ENCODE peak calls at places on chromosomes 13 and 19, in six cellular contexts. V is stomach; J is hepatocyte; N is pancreas; Z is GM23338; O is CD4-positive, alpha-beta memory T cell. L is an unnamed sample. For H3K27me3 and H3K36me3, the result is how much of the 10 kb centered on the place peaks cover.

GRCh38 chr13:95007322-95007721 is 293.9 kb downstream of the ABCC4 start:
- DNase-seq in V (no peak), J (no peak), N (no peak), Z (no peak), O (no peak), L (no peak)

GRCh38 chr13:107809125-107809524 is 406.2 kb downstream of the LIG4 start:
- DNase-seq in V (no peak), J (no peak), N (no peak), Z (no peak), O (no peak), L (no peak)

GRCh38 chr13:94674609-94675348 is 37.6 kb downstream of the SOX21 start:
- DNase-seq in V (peak), J (peak), N (peak), Z (peak), O (peak), L (peak)

GRCh38 chr19:4208385-4209094 is 20.8 kb upstream of the EBI3 start:
- DNase-seq in V (no peak), J (peak), N (no peak), Z (peak), O (no peak), L (no peak)

GRCh38 chr13:41458187-41458938 is 1.0 kb downstream of the RGCC start:
- DNase-seq in V (peak), J (peak), N (no peak), Z (peak), O (peak), L (peak)

GRCh38 chr13:24043590-24044350 is 116.8 kb upstream of the SPATA13 start:
- DNase-seq in V (no peak), J (no peak), N (no peak), Z (no peak), O (no peak), L (no peak)

GRCh38 chr13:98307744-98308524 is 130.9 kb upstream of the RNF113B start:
- DNase-seq in V (no peak), J (peak), N (no peak), Z (no peak), O (no peak), L (no peak)

GRCh38 chr19:12983561-12984142 is 11.6 kb upstream of the NFIX start:
- DNase-seq in V (peak), J (peak), N (peak), Z (peak), O (peak), L (peak)

GRCh38 chr19:29121684-29122083 is 91.3 kb downstream of the UQCRFS1 start:
- DNase-seq in V (no peak), J (peak), N (no peak), Z (peak), O (no peak), L (no peak)

GRCh38 chr19:17475541-17476115 is 5.3 kb downstream of the SLC27A1 start:
- DNase-seq in V (peak), J (no peak), N (peak), Z (no peak), O (no peak), L (no peak)

GRCh38 chr13:29140277-29140676 is 320.1 kb downstream of the MTUS2 start:
- DNase-seq in V (no peak), J (peak), N (no peak), Z (no peak), O (no peak), L (no peak)

GRCh38 chr19:57276430-57276829 is 3.9 kb upstream of the ZNF460 start:
- DNase-seq in V (no peak), J (no peak), N (no peak), Z (no peak), O (no peak), L (no peak)

GRCh38 chr19:16590876-16591802 is 18.9 kb upstream of the SLC35E1 start:
- DNase-seq in V (no peak), J (no peak), N (no peak), Z (no peak), O (no peak), L (no peak)

GRCh38 chr13:92461402-92461801 is 765.2 kb upstream of the GPC6 start:
- DNase-seq in V (no peak), J (no peak), N (no peak), Z (no peak), O (no peak), L (no peak)

GRCh38 chr19:28426902-28427232 is 786.1 kb downstream of the UQCRFS1 start:
- DNase-seq in V (no peak), J (no peak), N (no peak), Z (no peak), O (no peak), L (no peak)

GRCh38 chr19:57314146-57314545 is 6.1 kb upstream of the ZNF543 start:
- DNase-seq in V (no peak), J (no peak), N (no peak), Z (no peak), O (no peak), L (no peak)

GRCh38 chr19:33750587-33751385 is 45.9 kb upstream of the KCTD15 start:
- DNase-seq in V (no peak), J (no peak), N (no peak), Z (no peak), O (no peak), L (no peak)

GRCh38 chr13:36453518-36453917 is 21.2 kb downstream of the CCNA1 start:
- DNase-seq in V (no peak), J (peak), N (no peak), Z (peak), O (no peak), L (no peak)

GRCh38 chr13:110882228-110882627 is 32.6 kb downstream of the ANKRD10 start:
- DNase-seq in V (no peak), J (peak), N (no peak), Z (no peak), O (no peak), L (no peak)

GRCh38 chr13:110882972-110883371 is 31.9 kb downstream of the ANKRD10 start:
- DNase-seq in V (no peak), J (no peak), N (no peak), Z (no peak), O (no peak), L (no peak)

GRCh38 chr13:110879482-110879881 is 35.4 kb downstream of the ANKRD10 start:
- DNase-seq in V (no peak), J (no peak), N (no peak), Z (no peak), O (no peak), L (no peak)

GRCh38 chr13:110881811-110882210 is 33.1 kb downstream of the ANKRD10 start:
- DNase-seq in V (no peak), J (no peak), N (no peak), Z (no peak), O (no peak), L (no peak)

DNA sequence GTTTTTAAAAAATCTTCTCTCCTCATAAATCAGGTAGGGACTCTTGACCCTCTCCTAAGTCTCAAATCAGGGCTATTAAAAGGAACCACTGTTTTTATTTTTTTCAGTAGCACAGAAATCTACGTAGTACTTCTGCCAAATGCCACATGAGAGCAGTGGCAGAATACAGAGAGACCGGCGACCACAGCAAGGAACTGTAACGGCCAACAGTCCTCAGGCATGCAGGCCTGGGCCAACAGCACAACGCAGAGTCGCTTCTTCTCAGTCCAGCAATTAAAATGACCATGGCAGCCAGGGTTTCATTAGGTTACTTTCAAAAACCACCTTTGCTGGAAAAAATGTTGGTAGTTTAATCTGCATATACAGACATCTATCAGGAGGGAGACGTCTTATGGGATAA is 34.2 kb downstream of the ANKRD10 start:
- DNase-seq in V (no peak), J (no peak), N (no peak), Z (no peak), O (no peak), L (no peak)
- H3K27ac ChIP-seq in V (no peak), J (no peak), N (no peak), Z (no peak), O (no peak), L (no peak)

GRCh38 chr19:51019544-51019925 is at the start of gene KLK10:
- DNase-seq in V (no peak), J (no peak), N (no peak), Z (no peak), O (no peak), L (no peak)

GRCh38 chr19:51015691-51016267 is 3.7 kb downstream of the KLK10 start:
- DNase-seq in V (no peak), J (no peak), N (no peak), Z (no peak), O (no peak), L (no peak)

GRCh38 chr19:51014242-51014641 is 5.3 kb downstream of the KLK10 start:
- DNase-seq in V (no peak), J (no peak), N (no peak), Z (no peak), O (no peak), L (no peak)

GRCh38 chr19:51018745-51019543 is 565 bp downstream of the KLK10 start:
- DNase-seq in V (peak), J (peak), N (no peak), Z (peak), O (no peak), L (no peak)

GRCh38 chr19:51016798-51017683 is 2.5 kb downstream of the KLK10 start:
- DNase-seq in V (peak), J (peak), N (peak), Z (peak), O (no peak), L (no peak)
- H3K27me3 ChIP-seq in V (under half), J (half or more), N (under half), Z (under half), O (under half), L (under half)

GRCh38 chr13:46783504-46783903 is 13.5 kb downstream of the ESD start:
- DNase-seq in V (no peak), J (no peak), N (no peak), Z (no peak), O (no peak), L (no peak)
- H3K36me3 ChIP-seq in V (under half), J (under half), N (under half), Z (under half), O (under half), L (under half)

DNA sequence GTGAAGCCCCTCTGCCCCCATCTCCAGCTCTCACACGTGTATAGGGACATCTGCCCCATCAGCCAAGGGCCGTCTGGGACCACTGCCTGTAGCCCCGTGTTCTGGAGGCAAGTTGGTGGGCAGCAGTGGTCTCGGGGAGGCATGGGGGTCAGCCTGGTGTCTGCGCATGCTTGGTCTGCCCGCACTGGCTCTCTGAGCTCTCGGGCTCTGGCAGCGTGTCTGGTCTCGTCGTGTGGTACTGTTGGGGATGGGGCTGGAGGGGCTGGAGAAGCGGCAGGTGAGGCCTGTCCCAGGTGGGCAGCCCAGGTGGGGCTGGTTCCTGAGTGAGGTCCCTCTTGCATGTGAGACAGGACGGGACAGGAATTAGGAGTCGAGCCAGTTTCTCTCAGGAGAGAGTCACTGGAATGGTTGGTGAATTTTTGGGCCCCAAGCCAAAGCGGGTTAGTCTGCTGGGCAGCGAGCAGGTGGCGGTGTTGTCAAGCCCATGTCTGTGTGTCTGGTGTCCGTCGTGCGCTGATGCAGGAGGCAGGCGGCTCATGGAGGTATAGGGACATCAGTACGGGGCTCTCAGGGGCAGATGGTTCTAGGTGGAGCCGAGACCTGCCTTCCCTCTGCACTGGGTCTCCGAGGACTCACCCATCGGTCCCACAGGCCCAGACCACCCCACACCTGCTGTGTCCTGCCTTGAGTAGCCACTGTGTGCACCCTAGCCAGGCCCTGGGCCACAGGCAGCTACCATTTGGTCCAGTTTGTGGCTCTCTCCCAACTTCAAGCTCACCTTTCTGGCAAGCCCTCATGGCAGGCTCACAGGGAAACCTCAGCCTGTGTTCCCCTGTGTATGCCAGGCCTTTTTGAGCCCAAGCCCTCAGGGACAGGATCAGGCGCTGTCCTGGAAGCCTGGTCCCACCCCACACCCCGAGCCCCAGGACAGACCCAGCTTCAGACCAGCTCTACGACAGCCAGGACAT is 18.2 kb downstream of the COMP start:
- DNase-seq in V (no peak), J (no peak), N (no peak), Z (peak), O (no peak), L (no peak)
- H3K27ac ChIP-seq in V (no peak), J (no peak), N (no peak), Z (no peak), O (no peak), L (no peak)

GRCh38 chr19:49065905-49066512 is 1.4 kb upstream of the NTF4 start:
- DNase-seq in V (no peak), J (no peak), N (no peak), Z (peak), O (no peak), L (no peak)
- H3K27me3 ChIP-seq in V (under half), J (under half), N (under half), Z (half or more), O (under half), L (under half)

DNA sequence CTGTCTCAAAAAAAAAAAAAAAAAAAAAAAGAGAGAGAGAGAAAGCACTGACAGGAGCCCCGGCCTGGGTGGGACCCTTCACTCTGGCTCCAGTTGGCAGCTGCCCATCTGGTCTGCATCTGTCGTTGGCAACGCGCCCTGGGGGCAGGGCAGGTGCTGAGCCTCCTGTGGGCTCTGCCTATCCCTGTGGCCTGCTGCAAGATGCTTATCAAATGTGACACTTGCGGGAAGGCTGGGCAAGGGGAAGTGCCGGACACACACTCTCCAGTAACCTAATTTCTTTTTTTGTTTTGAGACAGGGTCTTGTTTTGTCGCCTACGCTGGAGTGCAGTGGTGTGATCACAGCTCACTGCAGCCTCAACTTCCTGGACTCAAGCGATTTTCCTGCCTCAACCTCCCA is 10.7 kb upstream of the KPTN start:
- DNase-seq in V (no peak), J (no peak), N (no peak), Z (no peak), O (no peak), L (no peak)
- H3K36me3 ChIP-seq in V (under half), J (under half), N (under half), Z (under half), O (under half), L (under half)

DNA sequence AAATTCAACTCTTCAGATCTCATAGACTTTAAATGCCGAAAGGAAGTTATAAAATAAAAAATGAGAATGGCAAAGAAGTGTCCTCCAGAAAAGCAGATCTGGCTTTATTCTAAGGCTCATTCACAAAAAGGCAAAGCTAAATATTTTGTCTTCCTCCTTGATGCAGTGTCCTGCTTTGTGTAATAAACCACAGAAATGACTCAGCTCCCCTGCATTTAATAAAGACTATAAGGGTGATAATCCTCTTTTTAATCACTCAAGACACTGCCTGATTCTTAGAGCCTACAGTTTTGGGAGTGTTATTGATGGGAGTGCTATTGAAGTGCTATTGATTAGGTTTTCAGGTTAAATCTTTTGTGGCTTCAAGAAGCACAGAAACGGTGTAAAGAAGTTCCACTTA is 482.0 kb downstream of the PCDH20 start:
- DNase-seq in V (no peak), J (no peak), N (no peak), Z (no peak), O (no peak), L (no peak)
- H3K27ac ChIP-seq in V (no peak), J (no peak), N (no peak), Z (no peak), O (no peak), L (no peak)